ENCODE peak calls at places on chromosomes 12 and 14, in eight cellular contexts. Y is MCF 10A, N is breast epithelium, U is activated B cell treated with CpG ODN at 0.5 μM for 24 hours, K is PC-3, D is A549, V is suprapubic skin, E is type B pancreatic cell. B is an unnamed sample.

GRCh38 chr14:97575677-97576076 is 778.5 kb downstream of the VRK1 start:
- DNase-seq in Y (no peak), N (no peak), U (no peak), K (no peak), D (no peak), V (no peak), E (no peak), B (no peak)

GRCh38 chr14:73049428-73049827 is 8.9 kb upstream of the RBM25 start:
- DNase-seq in Y (no peak), N (no peak), U (no peak), K (no peak), D (no peak), V (no peak), E (no peak), B (no peak)

GRCh38 chr12:109998241-109998903 is 858 bp upstream of the ANKRD13A start:
- DNase-seq in Y (no peak), N (no peak), U (no peak), K (peak; percentile 4), D (no peak), V (no peak), E (no peak), B (no peak)

GRCh38 chr12:52929538-52929937 is 19.4 kb upstream of the KRT18 start:
- DNase-seq in Y (no peak), N (no peak), U (no peak), K (no peak), D (no peak), V (no peak), E (no peak), B (no peak)

GRCh38 chr14:43410631-43411030 is 1096.5 kb downstream of the FSCB start:
- DNase-seq in Y (no peak), N (no peak), U (no peak), K (no peak), D (no peak), V (no peak), E (no peak), B (no peak)

GRCh38 chr12:6323995-6324711 is 13.7 kb downstream of the PLEKHG6 start:
- DNase-seq in Y (no peak), N (no peak), U (no peak), K (no peak), D (peak; percentile 6), V (no peak), E (no peak), B (no peak)

GRCh38 chr12:116547955-116548471 is 11.2 kb upstream of the MAP1LC3B2 start:
- DNase-seq in Y (no peak), N (no peak), U (peak; percentile 30), K (no peak), D (no peak), V (no peak), E (no peak), B (no peak)

GRCh38 chr12:93793983-93794382 is 116.8 kb downstream of the CRADD start:
- DNase-seq in Y (no peak), N (no peak), U (no peak), K (no peak), D (no peak), V (no peak), E (no peak), B (no peak)

GRCh38 chr12:52860102-52860838 is 11.5 kb upstream of the KRT78 start:
- DNase-seq in Y (peak; percentile 83), N (peak; percentile 80), U (no peak), K (peak; percentile 76), D (peak; percentile 89), V (no peak), E (no peak), B (no peak)

GRCh38 chr14:23589606-23590005 is 11.0 kb upstream of the JPH4 start:
- DNase-seq in Y (no peak), N (no peak), U (no peak), K (no peak), D (no peak), V (no peak), E (no peak), B (no peak)

GRCh38 chr14:33792387-33793368 is 158.2 kb downstream of the EGLN3 start:
- DNase-seq in Y (peak; percentile 64), N (peak; percentile 58), U (peak; percentile 30), K (peak; percentile 85), D (peak; percentile 64), V (peak; percentile 77), E (peak; percentile 87), B (peak; percentile 32)

GRCh38 chr14:100820945-100821344 is 5.0 kb upstream of the MEG3 start:
- DNase-seq in Y (no peak), N (no peak), U (no peak), K (no peak), D (no peak), V (no peak), E (no peak), B (no peak)

GRCh38 chr12:123942911-123943648 is 29.6 kb downstream of the CCDC92 start:
- DNase-seq in Y (no peak), N (no peak), U (no peak), K (no peak), D (no peak), V (no peak), E (no peak), B (no peak)

DNA sequence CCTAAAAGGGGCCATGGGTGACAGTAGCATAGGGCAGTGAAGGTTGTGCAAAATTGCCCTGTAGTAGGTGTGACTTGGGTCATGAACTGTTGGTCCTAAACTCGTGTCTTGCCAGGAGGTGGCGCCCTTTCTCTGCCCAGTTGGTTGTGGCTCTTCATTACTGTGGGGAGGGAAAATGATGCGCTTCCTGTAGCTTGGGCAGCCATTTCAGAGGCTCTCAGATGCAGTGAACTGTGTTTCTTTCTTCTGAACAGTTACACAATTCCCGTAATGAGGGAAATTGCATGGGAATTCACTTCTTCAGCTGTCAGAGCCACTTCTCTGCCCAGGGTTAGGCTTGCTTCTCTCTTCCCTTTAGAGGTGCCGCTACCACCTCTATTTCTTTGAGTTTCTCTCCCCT is 148.1 kb upstream of the NRXN3 start:
- DNase-seq in Y (peak; percentile 80), N (no peak), U (no peak), K (peak; percentile 77), D (peak; percentile 80), V (no peak), E (no peak), B (peak; percentile 21)
- TF ChIP-seq CTCF in Y (peak; percentile 73), N (no peak), U (no peak), K (peak; percentile 86), D (peak; percentile 52), V (peak; percentile 48), E (peak; percentile 76), B (peak; percentile 80)

GRCh38 chr14:38208825-38209562 is 1.3 kb downstream of the SSTR1 start:
- DNase-seq in Y (no peak), N (no peak), U (no peak), K (no peak), D (no peak), V (no peak), E (peak; percentile 72), B (no peak)
- TF ChIP-seq CTCF in Y (no peak), N (no peak), U (no peak), K (no peak), D (no peak), V (no peak), E (peak; percentile 51), B (no peak)

GRCh38 chr12:101491325-101491724 is 16.2 kb downstream of the SPIC start:
- DNase-seq in Y (no peak), N (no peak), U (no peak), K (no peak), D (no peak), V (no peak), E (no peak), B (no peak)

GRCh38 chr12:101485015-101485414 is 9.9 kb downstream of the SPIC start:
- DNase-seq in Y (no peak), N (no peak), U (no peak), K (no peak), D (no peak), V (no peak), E (no peak), B (no peak)

DNA sequence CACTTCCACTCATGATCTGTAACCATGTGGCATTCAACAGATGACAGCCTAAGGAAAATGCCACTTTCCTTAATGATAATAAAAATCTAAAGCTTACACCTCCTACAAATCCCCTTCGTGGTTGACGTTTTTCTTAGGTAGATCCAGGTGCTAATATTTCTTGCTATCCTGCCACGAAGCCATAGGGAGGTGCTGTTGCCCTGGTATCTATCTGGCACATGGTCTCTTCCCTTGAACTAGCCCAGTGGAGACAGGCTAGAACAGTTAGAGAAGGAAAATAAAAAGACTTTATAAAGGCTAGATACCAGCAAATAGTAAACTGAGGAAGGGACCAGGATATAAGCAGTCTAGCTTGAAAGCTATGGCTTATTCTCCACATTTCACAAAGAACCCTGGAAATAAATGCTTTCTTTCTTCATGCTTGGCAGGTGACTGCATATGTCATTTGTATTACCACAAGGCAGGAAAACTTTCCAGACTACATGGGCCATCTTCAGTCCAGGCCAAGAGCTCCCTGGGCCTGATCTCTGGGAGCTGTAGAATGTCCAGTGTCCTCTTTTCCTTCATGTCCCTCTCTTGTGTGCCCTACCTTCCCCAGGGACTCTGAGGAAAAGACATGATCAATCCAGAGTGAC is 15.3 kb downstream of the SPIC start:
- DNase-seq in Y (peak; percentile 62), N (no peak), U (no peak), K (peak; percentile 54), D (peak; percentile 62), V (no peak), E (no peak), B (peak; percentile 67)
- TF ChIP-seq CTCF in Y (peak; percentile 38), N (peak; percentile 52), U (no peak), K (peak; percentile 74), D (peak; percentile 27), V (peak; percentile 38), E (peak; percentile 68), B (peak; percentile 85)

DNA sequence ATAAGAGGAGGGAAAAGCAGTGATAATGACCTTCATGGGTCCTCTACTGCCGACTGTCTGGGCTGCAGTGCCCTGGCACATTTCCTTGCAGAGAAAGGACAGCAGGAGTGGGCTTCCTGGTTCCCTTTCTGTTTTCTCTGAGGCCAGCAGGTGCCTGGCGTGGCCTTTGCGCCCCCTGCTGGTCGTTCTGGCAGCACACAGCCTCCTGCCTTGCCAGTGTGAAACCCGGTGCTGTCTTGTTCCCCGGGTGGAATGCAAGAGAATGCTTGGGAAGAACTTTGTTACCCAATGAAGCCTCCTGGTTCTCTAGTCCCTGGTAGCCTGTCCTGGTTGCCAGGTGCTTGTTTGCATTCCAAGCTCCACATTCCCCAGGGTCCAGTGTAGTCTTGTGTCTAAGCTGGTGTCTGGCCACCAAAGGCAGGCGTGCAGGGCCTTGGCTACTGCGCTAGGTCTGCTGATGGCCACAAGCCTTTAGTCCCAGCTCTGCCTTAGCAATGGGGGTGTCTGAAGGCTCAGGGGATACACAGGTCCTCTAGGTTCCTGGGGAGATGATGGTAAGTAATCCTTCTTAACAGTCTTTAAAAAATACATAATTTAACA is 1392.4 kb upstream of the TMEM132C start:
- DNase-seq in Y (peak; percentile 60), N (peak; percentile 29), U (peak; percentile 41), K (peak; percentile 78), D (peak; percentile 63), V (peak; percentile 65), E (peak; percentile 77), B (no peak)
- TF ChIP-seq CTCF in Y (peak; percentile 94), N (peak; percentile 57), U (peak; percentile 35), K (peak; percentile 98), D (peak; percentile 53), V (peak; percentile 67), E (peak; percentile 91), B (peak; percentile 97)

GRCh38 chr12:54721312-54721711 is 73.1 kb upstream of the DCD start:
- DNase-seq in Y (no peak), N (no peak), U (no peak), K (no peak), D (no peak), V (no peak), E (no peak), B (no peak)

GRCh38 chr12:54723653-54724256 is 75.6 kb upstream of the DCD start:
- DNase-seq in Y (peak; percentile 60), N (no peak), U (no peak), K (peak; percentile 61), D (peak; percentile 28), V (no peak), E (no peak), B (no peak)

GRCh38 chr12:54719691-54720090 is 71.5 kb upstream of the DCD start:
- DNase-seq in Y (no peak), N (no peak), U (no peak), K (no peak), D (no peak), V (no peak), E (no peak), B (no peak)

GRCh38 chr12:54725233-54725843 is 77.2 kb upstream of the DCD start:
- DNase-seq in Y (peak; percentile 30), N (no peak), U (no peak), K (peak; percentile 56), D (peak; percentile 41), V (no peak), E (no peak), B (no peak)
- TF ChIP-seq CTCF in Y (peak; percentile 7), N (no peak), U (no peak), K (peak; percentile 55), D (peak; percentile 36), V (no peak), E (peak; percentile 60), B (peak; percentile 49)

B was measured in LNCaP clone FGC.